ENCODE peak calls at places on chromosomes 13 and 19, in five cellular contexts. L, T, W, J and R are unnamed samples.

GRCh38 chr13:92823059-92823458 is 403.5 kb upstream of the GPC6 start:
- DNase-seq in L (no peak), T (no peak), W (no peak), J (no peak), R (no peak)

GRCh38 chr13:46571189-46571901 is 18.4 kb downstream of the LRCH1 start:
- DNase-seq in L (no peak), T (no peak), W (no peak), J (no peak), R (no peak)

GRCh38 chr13:99796175-99796819 is 175.3 kb downstream of the ZIC5 start:
- DNase-seq in L (no peak), T (no peak), W (no peak), J (no peak), R (no peak)

GRCh38 chr19:49691243-49692101 is 556 bp downstream of the CPT1C start:
- DNase-seq in L (no peak), T (no peak), W (peak; percentile 82), J (no peak), R (no peak)

GRCh38 chr19:38061294-38061693 is 154.3 kb downstream of the SIPA1L3 start:
- DNase-seq in L (no peak), T (no peak), W (no peak), J (no peak), R (no peak)

GRCh38 chr13:74202129-74202528 is 67.9 kb upstream of the KLF12 start:
- DNase-seq in L (no peak), T (no peak), W (no peak), J (no peak), R (no peak)

GRCh38 chr13:110388141-110388943 is 81.3 kb downstream of the COL4A2 start:
- DNase-seq in L (no peak), T (peak; percentile 52), W (peak; percentile 71), J (peak; percentile 97), R (no peak)

GRCh38 chr19:39923862-39924261 is 10.6 kb downstream of the FCGBP start:
- DNase-seq in L (no peak), T (no peak), W (no peak), J (no peak), R (no peak)

GRCh38 chr19:30679286-30679685 is 307.1 kb downstream of the ZNF536 start:
- DNase-seq in L (no peak), T (no peak), W (peak; percentile 45), J (no peak), R (no peak)

GRCh38 chr13:87666826-87667225 is 4.3 kb upstream of the SLITRK5 start:
- DNase-seq in L (no peak), T (no peak), W (no peak), J (no peak), R (no peak)

GRCh38 chr19:43425567-43426392 is 11.1 kb downstream of the TEX101 start:
- DNase-seq in L (no peak), T (peak; percentile 92), W (no peak), J (peak; percentile 26), R (no peak)

GRCh38 chr13:75470676-75471075 is 11.3 kb downstream of the TBC1D4 start:
- DNase-seq in L (no peak), T (no peak), W (no peak), J (no peak), R (no peak)

GRCh38 chr19:5054551-5055456 is 85.9 kb downstream of the KDM4B start:
- DNase-seq in L (no peak), T (no peak), W (peak; percentile 62), J (no peak), R (no peak)

GRCh38 chr13:42218576-42218975 is 53.4 kb upstream of the AKAP11 start:
- DNase-seq in L (no peak), T (no peak), W (no peak), J (no peak), R (no peak)

GRCh38 chr13:109346060-109346459 is 440.3 kb downstream of the IRS2 start:
- DNase-seq in L (no peak), T (no peak), W (no peak), J (no peak), R (no peak)

GRCh38 chr13:40564342-40564997 is 102.0 kb downstream of the FOXO1 start:
- DNase-seq in L (no peak), T (no peak), W (no peak), J (no peak), R (no peak)
- TF ChIP-seq CTCF in L (no peak), T (no peak), W (no peak), J (no peak), R (no peak)

GRCh38 chr19:51904331-51905165 is at the start of gene ZNF649:
- DNase-seq in L (peak; percentile 75), T (peak; percentile 84), W (peak; percentile 93), J (peak; percentile 84), R (peak; percentile 80)
- TF ChIP-seq EP300 in L (peak; percentile 77), T (no peak), W (no peak), J (no peak), R (no peak)

GRCh38 chr19:29288276-29288675 is 75.3 kb upstream of the UQCRFS1 start:
- DNase-seq in L (no peak), T (no peak), W (no peak), J (no peak), R (no peak)

GRCh38 chr19:29285187-29285687 is 72.3 kb upstream of the UQCRFS1 start:
- DNase-seq in L (no peak), T (no peak), W (no peak), J (no peak), R (no peak)

GRCh38 chr19:29287061-29287460 is 74.1 kb upstream of the UQCRFS1 start:
- DNase-seq in L (no peak), T (no peak), W (no peak), J (no peak), R (peak; percentile 26)

GRCh38 chr19:29283366-29283765 is 70.4 kb upstream of the UQCRFS1 start:
- DNase-seq in L (no peak), T (no peak), W (no peak), J (no peak), R (no peak)

GRCh38 chr19:29285878-29286277 is 72.9 kb upstream of the UQCRFS1 start:
- DNase-seq in L (no peak), T (no peak), W (no peak), J (no peak), R (peak; percentile 74)
- TF ChIP-seq CTCF in L (no peak), T (no peak), W (no peak), J (no peak), R (no peak)

DNA sequence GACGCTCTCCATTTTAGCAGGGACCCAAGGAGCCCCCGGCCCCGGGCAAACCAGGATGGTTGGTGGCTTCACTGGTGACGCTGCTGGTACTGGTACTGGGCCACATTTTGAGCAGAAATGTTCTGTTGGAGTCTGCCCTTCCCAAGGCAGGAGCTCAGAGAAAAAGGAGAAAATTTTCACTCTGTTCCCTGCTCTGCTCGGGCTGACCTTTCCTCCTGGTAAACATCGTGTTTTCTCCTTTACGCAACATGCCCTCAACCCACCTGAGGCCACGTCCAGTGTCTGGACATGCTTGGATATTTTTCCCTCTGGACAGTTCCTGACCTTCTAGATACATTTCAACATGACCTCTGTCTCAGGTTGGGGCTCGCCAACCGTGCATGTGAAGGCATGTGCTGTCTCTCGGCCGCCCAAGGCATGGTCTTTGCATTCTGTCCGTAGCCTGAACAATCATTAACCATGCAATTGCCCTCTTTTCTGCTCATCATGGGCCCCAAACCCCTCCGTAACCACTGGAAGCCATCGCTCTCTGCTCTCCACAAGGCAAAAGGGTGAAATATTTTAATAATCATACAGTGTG is 115.2 kb upstream of the PEG3 start:
- DNase-seq in L (no peak), T (no peak), W (no peak), J (no peak), R (no peak)
- TF ChIP-seq EP300 in L (no peak), T (no peak), W (no peak), J (no peak), R (no peak)

DNA sequence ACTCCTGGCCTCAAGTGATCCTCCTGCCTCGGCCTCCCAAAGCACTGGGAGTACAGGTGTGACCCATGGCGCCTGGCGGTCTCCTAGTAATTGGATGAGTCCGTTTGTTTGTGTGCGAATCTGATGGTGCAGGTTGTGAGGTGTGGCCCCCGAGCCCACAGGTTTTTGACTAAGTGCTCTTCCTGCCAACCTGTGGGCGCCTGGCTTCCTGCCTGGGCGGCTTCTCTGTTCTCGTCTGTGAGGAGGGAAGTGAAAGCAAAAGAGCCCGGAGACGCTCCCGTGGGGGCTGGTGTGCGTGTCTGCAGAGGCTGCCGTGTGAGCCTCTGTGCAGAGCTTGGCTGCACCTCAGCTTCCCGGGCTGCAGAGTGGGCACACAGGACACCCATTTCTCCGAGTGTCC is 10.0 kb downstream of the ARHGAP45 start:
- DNase-seq in L (no peak), T (peak; percentile 89), W (peak; percentile 77), J (no peak), R (peak; percentile 77)
- TF ChIP-seq CTCF in L (no peak), T (no peak), W (no peak), J (no peak), R (no peak)

GRCh38 chr19:16548956-16549355 is 6.7 kb upstream of the CHERP start:
- DNase-seq in L (no peak), T (no peak), W (no peak), J (no peak), R (no peak)
- TF ChIP-seq EP300 in L (no peak), T (no peak), W (no peak), J (no peak), R (no peak)

DNA sequence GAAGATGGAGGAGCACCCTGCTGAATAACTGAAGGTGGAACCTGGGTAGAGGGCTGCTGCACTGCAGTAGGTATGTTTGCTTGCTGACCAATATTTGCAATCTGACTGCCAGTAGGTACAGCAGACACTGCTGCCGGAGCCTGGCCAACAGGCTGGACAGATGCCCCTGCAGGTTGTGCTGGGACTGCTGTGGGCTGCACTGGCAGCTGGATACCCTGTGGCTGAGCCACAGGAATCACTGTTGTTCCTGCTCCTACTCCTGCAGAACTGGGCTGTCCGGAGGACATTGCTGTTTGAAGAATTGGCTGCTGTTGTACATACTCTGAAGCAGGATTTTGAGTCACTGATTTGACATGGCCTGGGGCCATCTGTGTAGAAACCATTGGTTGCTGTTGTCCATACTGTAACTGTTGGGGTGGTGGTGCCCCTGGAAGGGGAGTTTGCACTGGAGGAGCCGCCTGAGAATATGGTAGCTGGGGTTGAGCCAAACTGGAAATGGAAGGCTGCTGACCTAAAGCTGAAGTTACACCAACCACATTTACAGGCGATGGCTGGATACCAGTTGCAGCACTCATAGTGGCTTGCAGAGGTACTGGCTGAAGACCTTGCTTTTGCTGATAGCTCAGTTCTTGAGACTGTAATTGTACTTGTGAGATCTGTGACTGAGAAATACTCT is 2.2 kb downstream of the TSC22D1 start:
- DNase-seq in L (no peak), T (no peak), W (no peak), J (no peak), R (no peak)
- TF ChIP-seq CTCF in L (no peak), T (peak; percentile 40), W (no peak), J (no peak), R (no peak)

DNA sequence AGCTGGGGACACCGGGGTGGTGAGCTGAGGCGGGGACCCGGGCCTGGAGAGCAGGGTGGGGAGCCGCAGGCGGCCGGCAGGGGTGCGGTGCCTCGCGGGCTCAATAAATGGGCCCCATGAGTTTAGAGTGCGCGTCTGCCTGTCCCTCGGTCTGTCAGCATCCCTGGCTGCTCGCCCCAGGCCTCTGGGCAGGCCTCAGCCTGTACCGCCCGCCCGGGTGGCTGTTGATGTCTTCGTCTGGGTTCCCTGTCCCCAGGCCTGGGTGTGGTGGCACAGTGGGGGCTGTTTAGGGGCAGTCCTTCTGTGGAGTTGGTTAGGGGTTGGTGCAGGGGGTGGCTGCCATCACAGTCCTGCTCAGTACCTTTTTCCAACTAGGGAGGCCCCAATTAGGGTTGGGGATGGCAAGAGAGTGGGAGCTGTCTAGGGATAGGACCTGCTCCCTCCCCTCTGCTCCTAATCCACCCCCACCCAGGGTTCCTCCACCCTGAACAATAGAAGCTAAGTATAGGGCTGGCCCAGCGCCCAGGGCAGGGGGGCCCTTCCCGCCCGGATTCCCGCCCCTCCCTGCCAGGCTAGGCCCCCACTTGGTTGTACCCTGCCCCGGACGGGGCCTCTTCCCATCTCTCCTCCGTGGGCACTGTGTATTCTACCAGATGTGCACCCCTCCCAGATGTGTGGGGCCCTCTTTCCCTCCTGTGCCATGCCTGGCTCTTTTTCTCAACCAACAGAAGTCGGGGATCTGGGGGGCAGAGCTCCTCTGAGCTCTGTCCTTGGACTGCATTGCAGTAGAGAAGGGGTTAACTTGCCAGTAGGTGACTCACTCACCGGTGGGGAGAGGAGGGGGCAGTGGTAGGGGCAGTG is 12.4 kb downstream of the CIC start:
- DNase-seq in L (no peak), T (peak; percentile 47), W (peak; percentile 88), J (peak; percentile 85), R (peak; percentile 89)
- TF ChIP-seq EP300 in L (peak; percentile 51), T (no peak), W (no peak), J (no peak), R (no peak)